ENCODE peak calls at places on chromosomes 6 and 20, in five cellular contexts. One of them, this sample, is unnamed.

GRCh38 chr6:106825156-106825555 is 149.4 kb downstream of the CD24 start:
- DNase-seq in activated T-cell treated with anti-CD3 and anti-CD28 coated beads, Interleukin-2, amount 50 U/mL, for 1 hour: no peak
- DNase-seq in HTR-8/SVneo: no peak
- DNase-seq in ascending aorta: no peak
- DNase-seq in NCI-H460: no peak
- DNase-seq in this sample: no peak

GRCh38 chr6:40038626-40039025 is 104.4 kb upstream of the MOCS1 start:
- DNase-seq in activated T-cell treated with anti-CD3 and anti-CD28 coated beads, Interleukin-2, amount 50 U/mL, for 1 hour: no peak
- DNase-seq in HTR-8/SVneo: no peak
- DNase-seq in ascending aorta: no peak
- DNase-seq in NCI-H460: no peak
- DNase-seq in this sample: no peak

GRCh38 chr6:53151676-53152075 is 3.0 kb upstream of the GCM1 start:
- DNase-seq in activated T-cell treated with anti-CD3 and anti-CD28 coated beads, Interleukin-2, amount 50 U/mL, for 1 hour: no peak
- DNase-seq in HTR-8/SVneo: peak
- DNase-seq in ascending aorta: no peak
- DNase-seq in NCI-H460: peak
- DNase-seq in this sample: no peak

GRCh38 chr20:32443386-32443974 is 85.3 kb downstream of the ASXL1 start:
- DNase-seq in activated T-cell treated with anti-CD3 and anti-CD28 coated beads, Interleukin-2, amount 50 U/mL, for 1 hour: no peak
- DNase-seq in HTR-8/SVneo: no peak
- DNase-seq in ascending aorta: no peak
- DNase-seq in NCI-H460: no peak
- DNase-seq in this sample: no peak

GRCh38 chr20:58719258-58719657 is 26.7 kb downstream of the NPEPL1 start:
- DNase-seq in activated T-cell treated with anti-CD3 and anti-CD28 coated beads, Interleukin-2, amount 50 U/mL, for 1 hour: no peak
- DNase-seq in HTR-8/SVneo: no peak
- DNase-seq in ascending aorta: peak
- DNase-seq in NCI-H460: no peak
- DNase-seq in this sample: no peak

GRCh38 chr6:159608961-159609673 is 83.9 kb downstream of the SOD2 start:
- DNase-seq in activated T-cell treated with anti-CD3 and anti-CD28 coated beads, Interleukin-2, amount 50 U/mL, for 1 hour: no peak
- DNase-seq in HTR-8/SVneo: no peak
- DNase-seq in ascending aorta: no peak
- DNase-seq in NCI-H460: peak
- DNase-seq in this sample: no peak

GRCh38 chr20:63477944-63478343 is 5.5 kb upstream of the KCNQ2 start:
- DNase-seq in activated T-cell treated with anti-CD3 and anti-CD28 coated beads, Interleukin-2, amount 50 U/mL, for 1 hour: no peak
- DNase-seq in HTR-8/SVneo: no peak
- DNase-seq in ascending aorta: no peak
- DNase-seq in NCI-H460: no peak
- DNase-seq in this sample: no peak

GRCh38 chr20:56032251-56032650 is 26.9 kb upstream of the CBLN4 start:
- DNase-seq in activated T-cell treated with anti-CD3 and anti-CD28 coated beads, Interleukin-2, amount 50 U/mL, for 1 hour: no peak
- DNase-seq in HTR-8/SVneo: no peak
- DNase-seq in ascending aorta: no peak
- DNase-seq in NCI-H460: no peak
- DNase-seq in this sample: no peak

GRCh38 chr6:133242761-133243590 is 1.8 kb downstream of the EYA4 start:
- DNase-seq in activated T-cell treated with anti-CD3 and anti-CD28 coated beads, Interleukin-2, amount 50 U/mL, for 1 hour: no peak
- DNase-seq in HTR-8/SVneo: no peak
- DNase-seq in ascending aorta: no peak
- DNase-seq in NCI-H460: no peak
- DNase-seq in this sample: peak

GRCh38 chr20:10185741-10186558 is 32.7 kb upstream of the SNAP25 start:
- DNase-seq in activated T-cell treated with anti-CD3 and anti-CD28 coated beads, Interleukin-2, amount 50 U/mL, for 1 hour: no peak
- DNase-seq in HTR-8/SVneo: no peak
- DNase-seq in ascending aorta: peak
- DNase-seq in NCI-H460: no peak
- DNase-seq in this sample: peak

GRCh38 chr20:62087632-62088031 is 22.0 kb upstream of the TAF4 start:
- DNase-seq in activated T-cell treated with anti-CD3 and anti-CD28 coated beads, Interleukin-2, amount 50 U/mL, for 1 hour: no peak
- DNase-seq in HTR-8/SVneo: no peak
- DNase-seq in ascending aorta: no peak
- DNase-seq in NCI-H460: no peak
- DNase-seq in this sample: no peak

GRCh38 chr20:63290677-63291472 is 2.1 kb upstream of the COL20A1 start:
- DNase-seq in activated T-cell treated with anti-CD3 and anti-CD28 coated beads, Interleukin-2, amount 50 U/mL, for 1 hour: peak
- DNase-seq in HTR-8/SVneo: peak
- DNase-seq in ascending aorta: no peak
- DNase-seq in NCI-H460: peak
- DNase-seq in this sample: peak

GRCh38 chr6:157539900-157540752 is 159.1 kb downstream of the ZDHHC14 start:
- DNase-seq in activated T-cell treated with anti-CD3 and anti-CD28 coated beads, Interleukin-2, amount 50 U/mL, for 1 hour: no peak
- DNase-seq in HTR-8/SVneo: no peak
- DNase-seq in ascending aorta: no peak
- DNase-seq in NCI-H460: no peak
- DNase-seq in this sample: no peak

GRCh38 chr20:51906694-51907093 is 104.4 kb upstream of the SALL4 start:
- DNase-seq in activated T-cell treated with anti-CD3 and anti-CD28 coated beads, Interleukin-2, amount 50 U/mL, for 1 hour: no peak
- DNase-seq in HTR-8/SVneo: no peak
- DNase-seq in ascending aorta: no peak
- DNase-seq in NCI-H460: peak
- DNase-seq in this sample: no peak

GRCh38 chr6:135506270-135506997 is 8.9 kb upstream of the AHI1 start:
- DNase-seq in activated T-cell treated with anti-CD3 and anti-CD28 coated beads, Interleukin-2, amount 50 U/mL, for 1 hour: no peak
- DNase-seq in HTR-8/SVneo: peak
- DNase-seq in ascending aorta: no peak
- DNase-seq in NCI-H460: peak
- DNase-seq in this sample: peak

GRCh38 chr20:5658897-5659296 is 91.3 kb upstream of the SHLD1 start:
- DNase-seq in activated T-cell treated with anti-CD3 and anti-CD28 coated beads, Interleukin-2, amount 50 U/mL, for 1 hour: peak
- DNase-seq in HTR-8/SVneo: no peak
- DNase-seq in ascending aorta: peak
- DNase-seq in NCI-H460: no peak
- DNase-seq in this sample: no peak